ENCODE peak calls at places on chromosomes 13 and 19, in seven cellular contexts. P is GM13976; V is heart right ventricle; B is choroid plexus epithelial cell; L is stimulated activated CD8-positive, alpha-beta memory T cell treated with anti-CD3 and anti-CD28 coated beads, Interleukin-7, amount 100 ng/mL, for 4 hours; E is GM03348; A is PC-3. G is an unnamed sample.

GRCh38 chr13:98541211-98541610 is 35.7 kb downstream of the STK24 start:
- DNase-seq in P (no peak), V (no peak), B (peak), L (no peak), E (peak), A (no peak), G (no peak)

GRCh38 chr19:778910-779653 is 18.2 kb upstream of the PTBP1 start:
- DNase-seq in P (no peak), V (no peak), B (peak), L (no peak), E (peak), A (peak), G (no peak)

GRCh38 chr19:794989-795658 is 2.1 kb upstream of the PTBP1 start:
- DNase-seq in P (no peak), V (no peak), B (no peak), L (no peak), E (no peak), A (no peak), G (no peak)

GRCh38 chr13:74026753-74027152 is 107.5 kb downstream of the KLF12 start:
- DNase-seq in P (peak), V (no peak), B (peak), L (peak), E (no peak), A (peak), G (peak)

GRCh38 chr13:76129305-76130040 is 493.3 kb downstream of the LMO7 start:
- DNase-seq in P (no peak), V (no peak), B (no peak), L (no peak), E (no peak), A (no peak), G (no peak)

GRCh38 chr13:38398810-38399493 is 49.3 kb downstream of the UFM1 start:
- DNase-seq in P (no peak), V (no peak), B (peak), L (no peak), E (peak), A (peak), G (no peak)

GRCh38 chr13:92807343-92807742 is 419.3 kb upstream of the GPC6 start:
- DNase-seq in P (no peak), V (no peak), B (peak), L (no peak), E (peak), A (no peak), G (no peak)

GRCh38 chr13:32984857-32985626 is 31.2 kb upstream of the KL start:
- DNase-seq in P (no peak), V (no peak), B (no peak), L (no peak), E (no peak), A (peak), G (no peak)

GRCh38 chr13:112931028-112931934 is 37.7 kb upstream of the MCF2L start:
- DNase-seq in P (no peak), V (no peak), B (peak), L (no peak), E (peak), A (peak), G (no peak)

GRCh38 chr13:113232208-113233003 is 23.0 kb downstream of the CUL4A start:
- DNase-seq in P (no peak), V (no peak), B (no peak), L (no peak), E (no peak), A (no peak), G (no peak)

GRCh38 chr19:45103200-45103624 is 10.2 kb downstream of the PPP1R37 start:
- DNase-seq in P (peak), V (no peak), B (peak), L (no peak), E (no peak), A (no peak), G (no peak)

GRCh38 chr13:53198017-53198416 is 169.4 kb downstream of the OLFM4 start:
- DNase-seq in P (no peak), V (no peak), B (no peak), L (no peak), E (no peak), A (no peak), G (no peak)

GRCh38 chr19:10678813-10679212 is 22.4 kb upstream of the QTRT1 start:
- DNase-seq in P (no peak), V (no peak), B (no peak), L (no peak), E (no peak), A (no peak), G (no peak)

GRCh38 chr13:27362064-27362751 is 62.2 kb upstream of the GTF3A start:
- DNase-seq in P (peak), V (peak), B (peak), L (peak), E (peak), A (peak), G (peak)

GRCh38 chr19:21587117-21587461 is 81.7 kb downstream of the ZNF429 start:
- DNase-seq in P (no peak), V (peak), B (no peak), L (no peak), E (no peak), A (no peak), G (no peak)

GRCh38 chr19:34120846-34121639 is 51.3 kb upstream of the LSM14A start:
- DNase-seq in P (peak), V (no peak), B (peak), L (peak), E (peak), A (peak), G (no peak)

GRCh38 chr19:6271721-6272410 is 7.9 kb downstream of the MLLT1 start:
- DNase-seq in P (no peak), V (peak), B (peak), L (no peak), E (peak), A (peak), G (no peak)

GRCh38 chr13:76425930-76426329 is 460.3 kb downstream of the KCTD12 start:
- DNase-seq in P (no peak), V (no peak), B (peak), L (no peak), E (peak), A (peak), G (no peak)

GRCh38 chr19:53328967-53329366 is 4.6 kb upstream of the ZNF845 start:
- DNase-seq in P (no peak), V (peak), B (peak), L (no peak), E (no peak), A (no peak), G (no peak)

GRCh38 chr13:113275387-113275786 is 21.7 kb upstream of the LAMP1 start:
- DNase-seq in P (peak), V (no peak), B (peak), L (no peak), E (peak), A (peak), G (no peak)

GRCh38 chr19:5086725-5087439 is 118.0 kb downstream of the KDM4B start:
- DNase-seq in P (no peak), V (no peak), B (no peak), L (no peak), E (no peak), A (peak), G (no peak)

GRCh38 chr13:109157275-109157674 is 527.9 kb downstream of the MYO16 start:
- DNase-seq in P (no peak), V (no peak), B (no peak), L (no peak), E (no peak), A (no peak), G (no peak)

GRCh38 chr19:42316223-42317211 is 3.4 kb downstream of the TMEM145 start:
- DNase-seq in P (peak), V (no peak), B (peak), L (no peak), E (peak), A (no peak), G (peak)

GRCh38 chr13:75685239-75685697 is 49.1 kb downstream of the LMO7 start:
- DNase-seq in P (no peak), V (no peak), B (peak), L (no peak), E (peak), A (peak), G (no peak)

GRCh38 chr19:9406798-9407352 is 28.5 kb downstream of the ZNF266 start:
- DNase-seq in P (peak), V (peak), B (peak), L (peak), E (peak), A (no peak), G (no peak)

GRCh38 chr13:104315606-104316005 is 1249.4 kb upstream of the SLC10A2 start:
- DNase-seq in P (no peak), V (no peak), B (peak), L (no peak), E (no peak), A (peak), G (no peak)